ENCODE peak calls at places on chromosomes 6 and 20, in six cellular contexts. L is GM23248, Q is cardiac muscle cell, U is neuronal stem cell, A is H1, B is GM12878. I is an unnamed sample.

GRCh38 chr6:159169557-159170332 is 545 bp downstream of the FNDC1 start:
- DNase-seq in U (peak; percentile 40), L (peak; percentile 84), B (no peak), A (peak; percentile 74), Q (peak; percentile 55), I (peak; percentile 27)

GRCh38 chr6:133341607-133342158 is 100.5 kb downstream of the EYA4 start:
- DNase-seq in L (peak; percentile 35), U (no peak), A (no peak), Q (peak; percentile 94), B (no peak), I (no peak)

GRCh38 chr6:43698584-43699349 is 11.2 kb upstream of the MRPS18A start:
- DNase-seq in A (no peak), U (no peak), L (peak; percentile 55), B (no peak), Q (peak; percentile 66), I (no peak)

GRCh38 chr20:15739056-15739455 is 834.2 kb downstream of the KIF16B start:
- DNase-seq in Q (no peak), L (no peak), A (no peak), U (no peak), B (no peak), I (no peak)

GRCh38 chr6:167501831-167502385 is 177.0 kb downstream of the TTLL2 start:
- DNase-seq in L (no peak), A (no peak), U (no peak), B (no peak), Q (peak; percentile 29), I (no peak)

GRCh38 chr6:150331344-150331743 is 37.5 kb upstream of the IYD start:
- DNase-seq in A (no peak), U (no peak), L (no peak), B (no peak), Q (no peak), I (no peak)

GRCh38 chr6:163530406-163530805 is 115.9 kb downstream of the QKI start:
- DNase-seq in L (peak; percentile 44), Q (no peak), B (no peak), A (no peak), U (no peak), I (no peak)

GRCh38 chr6:130035211-130035610 is 16.8 kb downstream of the L3MBTL3 start:
- DNase-seq in A (no peak), B (no peak), L (no peak), Q (no peak), U (no peak), I (no peak)

GRCh38 chr6:91476000-91476399 is 889.1 kb upstream of the MAP3K7 start:
- DNase-seq in L (no peak), U (no peak), A (no peak), B (no peak), Q (peak; percentile 37), I (no peak)

GRCh38 chr6:72386324-72386723 is 235.5 kb upstream of the KCNQ5 start:
- DNase-seq in Q (peak; percentile 78), L (peak; percentile 23), U (no peak), B (no peak), A (no peak), I (no peak)

GRCh38 chr6:158109744-158110143 is 58.3 kb downstream of the SERAC1 start:
- DNase-seq in A (no peak), B (no peak), L (peak; percentile 12), Q (peak; percentile 11), U (no peak), I (no peak)

GRCh38 chr20:38940644-38941043 is 14.4 kb downstream of the FAM83D start:
- DNase-seq in A (no peak), L (no peak), Q (no peak), B (no peak), U (no peak), I (no peak)

GRCh38 chr6:163461696-163462095 is 47.2 kb downstream of the QKI start:
- DNase-seq in A (no peak), U (no peak), Q (no peak), L (no peak), B (no peak), I (peak; percentile 30)

GRCh38 chr20:2156666-2157624 is 55.3 kb downstream of the STK35 start:
- DNase-seq in L (peak; percentile 46), B (no peak), U (no peak), Q (no peak), A (no peak), I (no peak)

GRCh38 chr6:44105993-44106740 is 21.1 kb downstream of the MRPL14 start:
- DNase-seq in B (no peak), A (no peak), Q (peak; percentile 32), L (peak; percentile 37), U (no peak), I (no peak)

GRCh38 chr20:2663364-2663886 is 591 bp downstream of the IDH3B start:
- DNase-seq in B (no peak), L (no peak), U (no peak), A (no peak), Q (no peak), I (no peak)

DNA sequence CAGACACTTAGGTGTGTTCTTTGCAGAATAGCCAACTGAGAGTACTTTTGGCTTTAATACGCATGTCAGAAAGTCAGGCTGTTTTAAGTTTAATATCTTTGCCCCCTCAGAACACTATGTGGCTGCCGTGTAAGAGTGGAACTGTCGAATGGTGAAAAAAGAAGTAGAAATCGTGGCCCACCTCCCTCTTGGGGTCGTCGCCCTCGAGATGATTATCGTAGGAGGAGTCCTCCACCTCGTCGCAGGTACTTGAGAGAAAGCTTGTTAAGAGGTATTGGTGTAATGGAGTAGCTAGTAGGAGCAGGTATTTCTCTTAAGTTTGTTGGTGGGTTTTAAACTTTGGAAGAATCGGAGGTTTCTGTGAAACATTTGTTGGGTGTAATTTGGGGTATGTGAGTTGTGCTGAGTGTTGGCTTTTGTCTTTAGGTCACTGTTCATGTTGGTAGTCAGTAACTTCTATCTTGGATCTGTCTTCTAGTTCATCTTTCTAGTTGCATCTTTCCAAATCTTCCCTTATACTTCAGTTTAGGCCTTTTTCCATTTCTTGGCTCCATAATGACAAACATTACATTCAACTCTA is 4.7 kb downstream of the SRSF3 start:
- DNase-seq in A (no peak), Q (no peak), B (no peak), U (no peak), L (no peak), I (no peak)
- H3K4me1 ChIP-seq in A (peaks cover 3% of the 10 kb centered on the region), Q (peaks cover 33% of the 10 kb centered on the region), B (peaks cover 3% of the 10 kb centered on the region), U (peaks cover 11% of the 10 kb centered on the region), L (peaks cover 61% of the 10 kb centered on the region), I (peaks cover 72% of the 10 kb centered on the region)

GRCh38 chr6:13467216-13467600 is 20.2 kb downstream of the GFOD1 start:
- DNase-seq in L (no peak), B (no peak), Q (no peak), U (no peak), A (no peak), I (no peak)

GRCh38 chr6:13463941-13464340 is 23.5 kb downstream of the GFOD1 start:
- DNase-seq in Q (no peak), U (no peak), B (no peak), L (no peak), A (no peak), I (no peak)

GRCh38 chr6:13466304-13467215 is 20.8 kb downstream of the GFOD1 start:
- DNase-seq in A (no peak), U (no peak), B (no peak), L (peak; percentile 29), Q (no peak), I (no peak)

GRCh38 chr6:13463327-13463717 is 24.1 kb downstream of the GFOD1 start:
- DNase-seq in Q (no peak), A (no peak), L (no peak), U (no peak), B (no peak), I (no peak)

DNA sequence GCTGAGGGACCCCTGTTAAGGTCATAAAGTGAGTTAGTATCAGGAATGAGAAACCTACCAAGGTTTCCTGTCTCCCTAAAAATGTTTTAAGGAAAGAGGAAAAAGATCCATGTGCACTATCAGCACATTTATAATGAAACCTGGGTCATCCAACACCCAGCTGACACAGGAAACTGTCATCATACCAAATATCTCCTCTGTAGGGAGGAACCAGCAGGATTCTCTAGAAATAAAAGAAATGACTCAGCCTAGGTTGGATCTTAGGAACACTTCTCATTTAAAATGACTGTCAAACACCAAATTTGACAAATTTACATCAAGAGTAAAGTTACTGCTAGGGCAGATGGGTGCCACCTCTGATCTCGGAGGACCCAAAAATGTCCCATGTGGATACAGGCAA is 21.7 kb downstream of the GFOD1 start:
- DNase-seq in B (no peak), Q (no peak), L (peak; percentile 43), U (no peak), A (no peak), I (no peak)
- H3K4me1 ChIP-seq in B (peaks cover 42% of the 10 kb centered on the region), Q (peaks cover 11% of the 10 kb centered on the region), L (peaks cover 21% of the 10 kb centered on the region), U (peaks cover 11% of the 10 kb centered on the region), A (peaks cover 22% of the 10 kb centered on the region), I (peaks cover 9% of the 10 kb centered on the region)

GRCh38 chr6:2895072-2895471 is 8.0 kb downstream of the SERPINB9 start:
- DNase-seq in B (no peak), L (no peak), U (no peak), A (no peak), Q (no peak), I (no peak)
- H3K4me1 ChIP-seq in B (peaks cover 22% of the 10 kb centered on the region), L (no peaks in the 10 kb centered on the region), U (peaks cover 4% of the 10 kb centered on the region), A (peaks cover under 1% of the 10 kb centered on the region), Q (no peaks in the 10 kb centered on the region), I (peaks cover 83% of the 10 kb centered on the region)

GRCh38 chr20:58403272-58403671 is 14.2 kb downstream of the VAPB start:
- DNase-seq in L (no peak), U (no peak), B (no peak), A (no peak), Q (no peak), I (no peak)
- H3K4me1 ChIP-seq in L (peaks cover 24% of the 10 kb centered on the region), U (no peaks in the 10 kb centered on the region), B (peaks cover 54% of the 10 kb centered on the region), A (peaks cover 2% of the 10 kb centered on the region), Q (peaks cover 13% of the 10 kb centered on the region), I (peaks cover 95% of the 10 kb centered on the region)

GRCh38 chr6:137211910-137212309 is 7.3 kb downstream of the IFNGR1 start:
- DNase-seq in B (no peak), A (no peak), Q (no peak), L (no peak), U (no peak), I (no peak)
- H3K4me1 ChIP-seq in B (peaks cover 9% of the 10 kb centered on the region), A (no peaks in the 10 kb centered on the region), Q (peaks cover 12% of the 10 kb centered on the region), L (peaks cover 43% of the 10 kb centered on the region), U (no peaks in the 10 kb centered on the region), I (peaks cover 33% of the 10 kb centered on the region)

GRCh38 chr6:7108196-7108963 is 619 bp downstream of the RREB1 start:
- DNase-seq in B (no peak), L (peak; percentile 81), A (peak; percentile 68), U (peak; percentile 35), Q (peak; percentile 69), I (peak; percentile 58)

GRCh38 chr6:7107578-7108195 is at the start of gene RREB1:
- DNase-seq in U (peak; percentile 58), Q (peak; percentile 77), A (peak; percentile 74), L (peak; percentile 87), B (no peak), I (peak; percentile 77)

GRCh38 chr6:7111095-7111690 is 3.4 kb downstream of the RREB1 start:
- DNase-seq in L (no peak), U (no peak), B (no peak), Q (no peak), A (no peak), I (no peak)

GRCh38 chr6:7110092-7110792 is 2.5 kb downstream of the RREB1 start:
- DNase-seq in B (no peak), Q (no peak), A (no peak), L (no peak), U (no peak), I (peak; percentile 11)

GRCh38 chr6:7108964-7109836 is 1.4 kb downstream of the RREB1 start:
- DNase-seq in B (no peak), A (no peak), U (no peak), Q (peak; percentile 87), L (peak; percentile 92), I (peak; percentile 31)
- H3K4me1 ChIP-seq in B (peaks cover 15% of the 10 kb centered on the region), A (peaks cover 13% of the 10 kb centered on the region), U (peaks cover 9% of the 10 kb centered on the region), Q (peaks cover 41% of the 10 kb centered on the region), L (peaks cover 37% of the 10 kb centered on the region), I (peaks cover 48% of the 10 kb centered on the region)

GRCh38 chr20:58905236-58905635 is 52.7 kb downstream of the GNAS start:
- DNase-seq in B (no peak), A (no peak), L (peak; percentile 9), U (no peak), Q (no peak), I (no peak)
- H3K4me1 ChIP-seq in B (peaks cover 48% of the 10 kb centered on the region), A (peaks cover 2% of the 10 kb centered on the region), L (peaks cover 18% of the 10 kb centered on the region), U (peaks cover 21% of the 10 kb centered on the region), Q (peaks cover 47% of the 10 kb centered on the region), I (peaks cover 30% of the 10 kb centered on the region)